ENCODE peak calls at places on chromosomes 1 and 21, in six cellular contexts. R is stomach, Z is tibial artery, B is upper lobe of right lung, J is fibroblast of lung, P is AG09309. T is an unnamed sample.

GRCh38 chr1:37360011-37360410 is 114.4 kb upstream of the ZC3H12A start:
- DNase-seq in B (no peak), J (no peak), P (no peak), R (no peak), Z (no peak), T (no peak)

GRCh38 chr1:204867203-204867602 is 3.5 kb upstream of the NFASC start:
- DNase-seq in R (no peak), P (no peak), Z (no peak), B (no peak), J (no peak), T (no peak)

GRCh38 chr21:38984568-38984967 is 178.8 kb downstream of the ETS2 start:
- DNase-seq in B (no peak), Z (no peak), J (peak), P (no peak), R (no peak), T (no peak)

GRCh38 chr1:176517484-176517883 is 54.5 kb downstream of the PAPPA2 start:
- DNase-seq in R (no peak), P (no peak), J (no peak), Z (no peak), B (no peak), T (no peak)

GRCh38 chr1:241310451-241310850 is 46.6 kb downstream of the RGS7 start:
- DNase-seq in J (peak), Z (no peak), R (no peak), P (peak), B (no peak), T (no peak)

GRCh38 chr21:46154955-46155513 is 345 bp downstream of the FTCD start:
- DNase-seq in B (peak), Z (peak), J (no peak), R (no peak), P (no peak), T (no peak)

GRCh38 chr1:109787845-109788605 is 24.3 kb upstream of the EPS8L3 start:
- DNase-seq in B (peak), J (no peak), P (no peak), R (peak), Z (peak), T (no peak)

GRCh38 chr1:160056648-160057169 is 13.3 kb downstream of the KCNJ10 start:
- DNase-seq in P (no peak), B (no peak), Z (no peak), J (no peak), R (no peak), T (no peak)

GRCh38 chr1:162384116-162384515 is 2.6 kb downstream of the C1orf226 start:
- DNase-seq in P (no peak), Z (peak), R (no peak), J (no peak), B (no peak), T (no peak)

GRCh38 chr1:59768752-59769411 is 45.9 kb upstream of the HOOK1 start:
- DNase-seq in J (no peak), Z (no peak), B (no peak), P (no peak), R (peak), T (no peak)

GRCh38 chr1:7948950-7949349 is 8.3 kb upstream of the TNFRSF9 start:
- DNase-seq in Z (no peak), P (peak), R (no peak), B (no peak), J (peak), T (no peak)

GRCh38 chr1:210236386-210236839 is 3.8 kb downstream of the SERTAD4 start:
- DNase-seq in R (no peak), P (no peak), J (peak), Z (no peak), B (no peak), T (no peak)

GRCh38 chr1:17170571-17170970 is 34.4 kb upstream of the PADI1 start:
- DNase-seq in B (no peak), J (peak), Z (no peak), P (peak), R (no peak), T (no peak)

GRCh38 chr1:241896670-241896962 is 48.6 kb downstream of the EXO1 start:
- DNase-seq in R (no peak), Z (no peak), J (no peak), B (no peak), P (no peak), T (no peak)

GRCh38 chr1:244384066-244384465 is 67.6 kb downstream of the ADSS2 start:
- DNase-seq in J (no peak), B (no peak), P (no peak), Z (no peak), R (no peak), T (no peak)

GRCh38 chr1:2962061-2962460 is 59.2 kb upstream of the ACTRT2 start:
- DNase-seq in B (peak), Z (peak), R (no peak), P (no peak), J (no peak), T (no peak)

GRCh38 chr21:18249542-18250152 is 5.0 kb downstream of the CHODL start:
- DNase-seq in B (no peak), J (no peak), R (no peak), Z (no peak), P (no peak), T (no peak)

GRCh38 chr1:17244826-17245740 is 3.8 kb upstream of the PADI3 start:
- DNase-seq in P (no peak), B (no peak), R (no peak), Z (no peak), J (no peak), T (no peak)

GRCh38 chr1:50978144-50978851 is 8.3 kb downstream of the CDKN2C start:
- DNase-seq in P (no peak), B (peak), R (peak), J (peak), Z (peak), T (no peak)

GRCh38 chr1:208149776-208150514 is 94.2 kb downstream of the PLXNA2 start:
- DNase-seq in J (no peak), P (no peak), B (no peak), R (peak), Z (peak), T (no peak)

GRCh38 chr1:224213438-224214119 is 30.5 kb downstream of the DEGS1 start:
- DNase-seq in B (no peak), R (peak), Z (no peak), J (no peak), P (no peak), T (no peak)

DNA sequence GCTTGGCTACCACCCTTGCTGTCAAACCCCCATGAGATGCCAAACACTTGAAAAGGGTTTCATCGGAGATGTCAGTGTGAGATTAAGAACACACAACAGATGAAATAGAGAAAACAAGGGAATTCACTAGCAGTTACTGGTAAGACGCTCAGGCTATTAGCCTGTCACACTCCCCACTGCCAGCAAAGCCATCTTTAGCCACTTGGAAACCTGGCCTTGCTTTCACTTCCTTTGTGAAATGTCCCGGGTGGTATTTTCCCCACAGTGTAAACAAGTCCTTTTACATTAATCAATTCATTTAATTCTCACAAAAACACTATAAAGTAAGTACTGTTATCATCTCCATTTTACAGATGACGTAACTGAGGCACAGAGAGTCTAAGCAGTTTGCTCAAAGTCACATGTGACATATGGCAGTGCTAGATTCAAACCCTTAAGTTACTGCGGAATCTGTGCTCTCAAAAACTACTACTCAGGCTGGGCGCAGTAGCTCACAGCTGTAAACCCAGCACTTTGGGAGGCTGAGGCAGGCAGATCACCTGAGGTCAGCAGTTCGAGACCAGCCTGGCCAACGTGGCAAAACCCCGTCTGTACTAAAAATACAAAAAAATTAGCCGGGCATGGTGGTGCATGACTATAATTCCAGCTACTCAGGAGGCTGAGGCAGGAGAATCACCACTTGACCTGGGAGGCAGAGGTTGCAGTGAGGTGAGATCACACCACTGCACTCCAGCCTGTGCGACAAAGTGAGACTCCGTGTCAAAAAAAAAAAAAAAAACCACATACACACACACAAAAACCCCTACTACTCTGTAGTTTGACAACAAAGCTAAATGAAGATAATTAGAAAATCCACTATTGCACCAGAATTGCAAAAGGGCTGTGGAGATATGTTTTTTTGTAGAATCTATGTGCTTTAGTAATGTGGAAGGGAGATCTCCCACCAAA is 32.6 kb upstream of the KHDRBS1 start:
- DNase-seq in R (no peak), Z (no peak), J (no peak), P (no peak), B (no peak), T (no peak)
- TF ChIP-seq CTCF in R (no peak), Z (no peak), J (no peak), P (no peak), B (no peak), T (no peak)

GRCh38 chr1:42962641-42963377 is 4.1 kb upstream of the SLC2A1 start:
- DNase-seq in B (no peak), P (no peak), Z (peak), J (peak), R (peak), T (no peak)

GRCh38 chr1:42965339-42965738 is 6.7 kb upstream of the SLC2A1 start:
- DNase-seq in B (no peak), R (no peak), P (no peak), J (no peak), Z (no peak), T (no peak)

GRCh38 chr1:42964032-42964812 is 5.6 kb upstream of the SLC2A1 start:
- DNase-seq in J (no peak), B (no peak), R (no peak), P (no peak), Z (no peak), T (no peak)

GRCh38 chr1:42961560-42962091 is 3.0 kb upstream of the SLC2A1 start:
- DNase-seq in R (no peak), B (no peak), J (peak), P (no peak), Z (no peak), T (no peak)

DNA sequence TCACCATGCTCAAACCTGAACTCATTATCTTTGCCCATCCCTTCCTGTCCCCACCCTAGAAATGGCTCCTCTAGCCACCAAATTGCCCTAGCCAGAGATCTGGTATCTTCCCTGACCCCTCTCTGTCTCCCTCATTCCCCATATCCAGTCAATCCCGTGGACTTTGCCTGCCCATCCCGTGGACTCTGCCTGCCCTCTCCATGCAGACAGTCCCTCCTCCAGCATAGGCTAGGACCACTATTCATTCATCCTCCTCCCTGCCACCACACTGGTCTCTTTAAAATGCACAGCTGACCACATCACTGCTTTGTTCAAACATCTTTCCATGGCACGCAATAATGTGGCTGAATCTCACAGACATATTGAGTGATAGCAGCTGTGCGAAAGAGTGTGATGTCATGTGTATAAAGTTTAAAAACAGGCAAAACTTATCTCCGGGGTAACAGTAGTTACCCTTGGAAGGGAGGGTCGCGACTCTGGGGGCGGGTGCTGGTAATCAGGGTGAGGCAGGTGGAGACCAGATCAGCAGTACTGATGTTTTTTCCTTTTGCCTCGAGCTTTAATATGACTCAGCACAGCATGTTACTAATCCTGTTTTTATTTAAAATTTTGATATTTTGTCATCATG is 4.8 kb upstream of the SLC2A1 start:
- DNase-seq in R (no peak), Z (no peak), B (no peak), P (no peak), J (peak), T (no peak)
- H3K4me3 ChIP-seq in R (no peak), Z (no peak), B (no peak), P (peak), J (no peak), T (no peak)

GRCh38 chr1:213138391-213138790 is 87.3 kb downstream of the RPS6KC1 start:
- DNase-seq in Z (no peak), B (no peak), R (no peak), P (no peak), J (no peak), T (no peak)
- TF ChIP-seq CTCF in Z (no peak), B (no peak), R (no peak), P (no peak), J (no peak), T (no peak)

DNA sequence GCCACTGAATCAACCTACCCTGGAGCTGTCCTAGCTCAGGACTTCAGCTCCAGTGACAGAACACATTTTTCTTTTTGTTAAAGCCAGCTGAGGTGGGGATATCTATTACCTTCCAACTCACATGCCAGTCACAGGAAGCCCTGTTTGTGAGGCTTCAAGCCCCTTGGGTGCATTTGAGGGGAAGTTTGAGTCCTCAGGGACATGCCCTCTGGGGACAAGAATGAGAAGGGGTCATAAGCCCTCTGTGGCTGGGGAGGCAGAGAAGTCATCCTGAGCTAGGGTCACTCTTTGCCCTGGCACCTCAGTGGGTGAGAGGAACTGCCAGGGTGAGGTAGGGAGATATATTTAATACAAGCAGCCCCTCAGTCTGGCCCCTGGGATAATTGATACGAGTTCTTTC is 33.5 kb upstream of the CLDN14 start:
- DNase-seq in Z (no peak), J (no peak), P (no peak), B (no peak), R (no peak), T (no peak)
- H3K4me3 ChIP-seq in Z (no peak), J (no peak), P (no peak), B (no peak), R (no peak), T (no peak)